ENCODE peak calls at places on chromosomes 1 and 21, in five cellular contexts. One of them, this sample, is unnamed.

GRCh38 chr1:63877816-63878215 is 104.0 kb downstream of the ROR1 start:
- DNase-seq in fibroblast of lung: peak
- DNase-seq in upper lobe of right lung: peak
- DNase-seq in CD4-positive, alpha-beta memory T cell: no peak
- DNase-seq in neural progenitor cell: no peak
- DNase-seq in this sample: peak

GRCh38 chr1:206799311-206799710 is 27.0 kb upstream of the IL10 start:
- DNase-seq in fibroblast of lung: no peak
- DNase-seq in upper lobe of right lung: no peak
- DNase-seq in CD4-positive, alpha-beta memory T cell: no peak
- DNase-seq in neural progenitor cell: no peak
- DNase-seq in this sample: no peak

GRCh38 chr1:52669696-52670095 is 28.5 kb downstream of the COA7 start:
- DNase-seq in fibroblast of lung: no peak
- DNase-seq in upper lobe of right lung: no peak
- DNase-seq in CD4-positive, alpha-beta memory T cell: no peak
- DNase-seq in neural progenitor cell: no peak
- DNase-seq in this sample: peak

GRCh38 chr1:212680691-212681090 is 18.9 kb downstream of the BATF3 start:
- DNase-seq in fibroblast of lung: no peak
- DNase-seq in upper lobe of right lung: no peak
- DNase-seq in CD4-positive, alpha-beta memory T cell: no peak
- DNase-seq in neural progenitor cell: no peak
- DNase-seq in this sample: no peak

GRCh38 chr1:85019989-85020388 is 23.1 kb upstream of the MCOLN2 start:
- DNase-seq in fibroblast of lung: no peak
- DNase-seq in upper lobe of right lung: no peak
- DNase-seq in CD4-positive, alpha-beta memory T cell: no peak
- DNase-seq in neural progenitor cell: no peak
- DNase-seq in this sample: no peak

GRCh38 chr1:234957330-234958065 is 171.1 kb downstream of the TOMM20 start:
- DNase-seq in fibroblast of lung: peak
- DNase-seq in upper lobe of right lung: no peak
- DNase-seq in CD4-positive, alpha-beta memory T cell: no peak
- DNase-seq in neural progenitor cell: peak
- DNase-seq in this sample: no peak

GRCh38 chr1:230807551-230808267 is 60.5 kb downstream of the CAPN9 start:
- DNase-seq in fibroblast of lung: no peak
- DNase-seq in upper lobe of right lung: no peak
- DNase-seq in CD4-positive, alpha-beta memory T cell: no peak
- DNase-seq in neural progenitor cell: no peak
- DNase-seq in this sample: no peak

GRCh38 chr1:119779869-119780356 is 11.2 kb upstream of the HMGCS2 start:
- DNase-seq in fibroblast of lung: peak
- DNase-seq in upper lobe of right lung: peak
- DNase-seq in CD4-positive, alpha-beta memory T cell: no peak
- DNase-seq in neural progenitor cell: no peak
- DNase-seq in this sample: no peak

GRCh38 chr21:17388226-17388625 is 124.6 kb upstream of the CXADR start:
- DNase-seq in fibroblast of lung: no peak
- DNase-seq in upper lobe of right lung: no peak
- DNase-seq in CD4-positive, alpha-beta memory T cell: no peak
- DNase-seq in neural progenitor cell: no peak
- DNase-seq in this sample: no peak

GRCh38 chr1:37096523-37096922 is 62.2 kb upstream of the GRIK3 start:
- DNase-seq in fibroblast of lung: no peak
- DNase-seq in upper lobe of right lung: no peak
- DNase-seq in CD4-positive, alpha-beta memory T cell: no peak
- DNase-seq in neural progenitor cell: peak
- DNase-seq in this sample: no peak

GRCh38 chr1:63317007-63317813 is 5.2 kb upstream of the FOXD3 start:
- DNase-seq in fibroblast of lung: peak
- DNase-seq in upper lobe of right lung: peak
- DNase-seq in CD4-positive, alpha-beta memory T cell: no peak
- DNase-seq in neural progenitor cell: peak
- DNase-seq in this sample: peak

GRCh38 chr1:87678221-87678715 is 349.6 kb downstream of the LMO4 start:
- DNase-seq in fibroblast of lung: no peak
- DNase-seq in upper lobe of right lung: no peak
- DNase-seq in CD4-positive, alpha-beta memory T cell: no peak
- DNase-seq in neural progenitor cell: no peak
- DNase-seq in this sample: no peak

GRCh38 chr1:18881642-18882431 is 20.5 kb downstream of the ALDH4A1 start:
- DNase-seq in fibroblast of lung: no peak
- DNase-seq in upper lobe of right lung: no peak
- DNase-seq in CD4-positive, alpha-beta memory T cell: no peak
- DNase-seq in neural progenitor cell: no peak
- DNase-seq in this sample: no peak

GRCh38 chr1:87410771-87411170 is 82.1 kb downstream of the LMO4 start:
- DNase-seq in fibroblast of lung: peak
- DNase-seq in upper lobe of right lung: no peak
- DNase-seq in CD4-positive, alpha-beta memory T cell: no peak
- DNase-seq in neural progenitor cell: no peak
- DNase-seq in this sample: no peak

GRCh38 chr1:111903858-111904449 is 85.5 kb downstream of the KCND3 start:
- DNase-seq in fibroblast of lung: no peak
- DNase-seq in upper lobe of right lung: no peak
- DNase-seq in CD4-positive, alpha-beta memory T cell: no peak
- DNase-seq in neural progenitor cell: peak
- DNase-seq in this sample: no peak

GRCh38 chr21:44653123-44653522 is 1.3 kb downstream of the KRTAP12-4 start:
- DNase-seq in fibroblast of lung: no peak
- DNase-seq in upper lobe of right lung: no peak
- DNase-seq in CD4-positive, alpha-beta memory T cell: no peak
- DNase-seq in neural progenitor cell: no peak
- DNase-seq in this sample: no peak

GRCh38 chr1:234089396-234089795 is 184.9 kb downstream of the SLC35F3 start:
- DNase-seq in fibroblast of lung: no peak
- DNase-seq in upper lobe of right lung: no peak
- DNase-seq in CD4-positive, alpha-beta memory T cell: no peak
- DNase-seq in neural progenitor cell: peak
- DNase-seq in this sample: no peak

GRCh38 chr1:109541102-109541501 is 1.4 kb downstream of the GPR61 start:
- DNase-seq in fibroblast of lung: no peak
- DNase-seq in upper lobe of right lung: no peak
- DNase-seq in CD4-positive, alpha-beta memory T cell: no peak
- DNase-seq in neural progenitor cell: no peak
- DNase-seq in this sample: no peak

GRCh38 chr1:88878731-88879130 is 12.6 kb downstream of the GTF2B start:
- DNase-seq in fibroblast of lung: no peak
- DNase-seq in upper lobe of right lung: no peak
- DNase-seq in CD4-positive, alpha-beta memory T cell: no peak
- DNase-seq in neural progenitor cell: no peak
- DNase-seq in this sample: no peak

GRCh38 chr1:191886977-191887376 is 271.3 kb upstream of the RGS18 start:
- DNase-seq in fibroblast of lung: peak
- DNase-seq in upper lobe of right lung: no peak
- DNase-seq in CD4-positive, alpha-beta memory T cell: no peak
- DNase-seq in neural progenitor cell: no peak
- DNase-seq in this sample: no peak

GRCh38 chr1:16013220-16013907 is 4.5 kb downstream of the HSPB7 start:
- DNase-seq in fibroblast of lung: peak
- DNase-seq in upper lobe of right lung: no peak
- DNase-seq in CD4-positive, alpha-beta memory T cell: no peak
- DNase-seq in neural progenitor cell: peak
- DNase-seq in this sample: peak

GRCh38 chr1:62045579-62045978 is 149.1 kb upstream of the L1TD1 start:
- DNase-seq in fibroblast of lung: no peak
- DNase-seq in upper lobe of right lung: no peak
- DNase-seq in CD4-positive, alpha-beta memory T cell: no peak
- DNase-seq in neural progenitor cell: no peak
- DNase-seq in this sample: no peak

GRCh38 chr1:40736085-40736531 is 44.6 kb downstream of the NFYC start:
- DNase-seq in fibroblast of lung: peak
- DNase-seq in upper lobe of right lung: no peak
- DNase-seq in CD4-positive, alpha-beta memory T cell: no peak
- DNase-seq in neural progenitor cell: peak
- DNase-seq in this sample: peak

GRCh38 chr1:178371236-178371635 is 125.5 kb downstream of the CLEC20A start:
- DNase-seq in fibroblast of lung: peak
- DNase-seq in upper lobe of right lung: no peak
- DNase-seq in CD4-positive, alpha-beta memory T cell: no peak
- DNase-seq in neural progenitor cell: peak
- DNase-seq in this sample: peak

GRCh38 chr21:42313501-42313969 is 1.7 kb downstream of the TFF3 start:
- DNase-seq in fibroblast of lung: no peak
- DNase-seq in upper lobe of right lung: peak
- DNase-seq in CD4-positive, alpha-beta memory T cell: no peak
- DNase-seq in neural progenitor cell: peak
- DNase-seq in this sample: no peak

GRCh38 chr1:222105393-222105737 is 363.5 kb upstream of the DUSP10 start:
- DNase-seq in fibroblast of lung: no peak
- DNase-seq in upper lobe of right lung: no peak
- DNase-seq in CD4-positive, alpha-beta memory T cell: no peak
- DNase-seq in neural progenitor cell: no peak
- DNase-seq in this sample: no peak

GRCh38 chr1:238772321-238772720 is 614.0 kb upstream of the CHRM3 start:
- DNase-seq in fibroblast of lung: no peak
- DNase-seq in upper lobe of right lung: no peak
- DNase-seq in CD4-positive, alpha-beta memory T cell: no peak
- DNase-seq in neural progenitor cell: no peak
- DNase-seq in this sample: no peak

GRCh38 chr1:59673575-59674467 is 140.9 kb upstream of the HOOK1 start:
- DNase-seq in fibroblast of lung: no peak
- DNase-seq in upper lobe of right lung: peak
- DNase-seq in CD4-positive, alpha-beta memory T cell: no peak
- DNase-seq in neural progenitor cell: no peak
- DNase-seq in this sample: no peak

GRCh38 chr1:184686540-184686939 is 68.1 kb downstream of the EDEM3 start:
- DNase-seq in fibroblast of lung: peak
- DNase-seq in upper lobe of right lung: no peak
- DNase-seq in CD4-positive, alpha-beta memory T cell: no peak
- DNase-seq in neural progenitor cell: no peak
- DNase-seq in this sample: no peak

GRCh38 chr1:29674625-29675326 is 438.5 kb downstream of the PTPRU start:
- DNase-seq in fibroblast of lung: no peak
- DNase-seq in upper lobe of right lung: peak
- DNase-seq in CD4-positive, alpha-beta memory T cell: no peak
- DNase-seq in neural progenitor cell: no peak
- DNase-seq in this sample: no peak

GRCh38 chr1:160376525-160377131 is 9.8 kb downstream of the NHLH1 start:
- DNase-seq in fibroblast of lung: peak
- DNase-seq in upper lobe of right lung: no peak
- DNase-seq in CD4-positive, alpha-beta memory T cell: peak
- DNase-seq in neural progenitor cell: peak
- DNase-seq in this sample: peak

GRCh38 chr1:5985250-5985649 is 7.0 kb downstream of the NPHP4 start:
- DNase-seq in fibroblast of lung: no peak
- DNase-seq in upper lobe of right lung: peak
- DNase-seq in CD4-positive, alpha-beta memory T cell: no peak
- DNase-seq in neural progenitor cell: no peak
- DNase-seq in this sample: no peak

GRCh38 chr1:153404768-153405167 is 11.6 kb upstream of the S100A7A start:
- DNase-seq in fibroblast of lung: no peak
- DNase-seq in upper lobe of right lung: peak
- DNase-seq in CD4-positive, alpha-beta memory T cell: peak
- DNase-seq in neural progenitor cell: peak
- DNase-seq in this sample: no peak

GRCh38 chr1:111366256-111366655 is 61.3 kb downstream of the OVGP1 start:
- DNase-seq in fibroblast of lung: peak
- DNase-seq in upper lobe of right lung: no peak
- DNase-seq in CD4-positive, alpha-beta memory T cell: no peak
- DNase-seq in neural progenitor cell: no peak
- DNase-seq in this sample: peak

GRCh38 chr1:147834189-147834588 is 68.4 kb upstream of the GJA8 start:
- DNase-seq in fibroblast of lung: no peak
- DNase-seq in upper lobe of right lung: no peak
- DNase-seq in CD4-positive, alpha-beta memory T cell: peak
- DNase-seq in neural progenitor cell: no peak
- DNase-seq in this sample: no peak

GRCh38 chr1:147837129-147837776 is 65.3 kb upstream of the GJA8 start:
- DNase-seq in fibroblast of lung: no peak
- DNase-seq in upper lobe of right lung: no peak
- DNase-seq in CD4-positive, alpha-beta memory T cell: no peak
- DNase-seq in neural progenitor cell: peak
- DNase-seq in this sample: no peak

GRCh38 chr1:147834810-147835209 is 67.8 kb upstream of the GJA8 start:
- DNase-seq in fibroblast of lung: no peak
- DNase-seq in upper lobe of right lung: no peak
- DNase-seq in CD4-positive, alpha-beta memory T cell: no peak
- DNase-seq in neural progenitor cell: no peak
- DNase-seq in this sample: no peak

GRCh38 chr1:147837845-147838363 is 64.7 kb upstream of the GJA8 start:
- DNase-seq in fibroblast of lung: no peak
- DNase-seq in upper lobe of right lung: no peak
- DNase-seq in CD4-positive, alpha-beta memory T cell: no peak
- DNase-seq in neural progenitor cell: no peak
- DNase-seq in this sample: no peak

GRCh38 chr1:147833231-147833840 is 69.3 kb upstream of the GJA8 start:
- DNase-seq in fibroblast of lung: no peak
- DNase-seq in upper lobe of right lung: no peak
- DNase-seq in CD4-positive, alpha-beta memory T cell: no peak
- DNase-seq in neural progenitor cell: no peak
- DNase-seq in this sample: no peak
- H3K27ac ChIP-seq in fibroblast of lung: no peak
- H3K27ac ChIP-seq in upper lobe of right lung: no peak
- H3K27ac ChIP-seq in CD4-positive, alpha-beta memory T cell: no peak
- H3K27ac ChIP-seq in neural progenitor cell: no peak
- H3K27ac ChIP-seq in this sample: no peak

GRCh38 chr1:198677027-198677426 is 38.2 kb downstream of the PTPRC start:
- DNase-seq in fibroblast of lung: no peak
- DNase-seq in upper lobe of right lung: no peak
- DNase-seq in CD4-positive, alpha-beta memory T cell: no peak
- DNase-seq in neural progenitor cell: no peak
- DNase-seq in this sample: no peak
- H3K4me3 ChIP-seq in fibroblast of lung: no peak
- H3K4me3 ChIP-seq in upper lobe of right lung: no peak
- H3K4me3 ChIP-seq in CD4-positive, alpha-beta memory T cell: peak
- H3K4me3 ChIP-seq in neural progenitor cell: no peak
- H3K4me3 ChIP-seq in this sample: no peak

DNA sequence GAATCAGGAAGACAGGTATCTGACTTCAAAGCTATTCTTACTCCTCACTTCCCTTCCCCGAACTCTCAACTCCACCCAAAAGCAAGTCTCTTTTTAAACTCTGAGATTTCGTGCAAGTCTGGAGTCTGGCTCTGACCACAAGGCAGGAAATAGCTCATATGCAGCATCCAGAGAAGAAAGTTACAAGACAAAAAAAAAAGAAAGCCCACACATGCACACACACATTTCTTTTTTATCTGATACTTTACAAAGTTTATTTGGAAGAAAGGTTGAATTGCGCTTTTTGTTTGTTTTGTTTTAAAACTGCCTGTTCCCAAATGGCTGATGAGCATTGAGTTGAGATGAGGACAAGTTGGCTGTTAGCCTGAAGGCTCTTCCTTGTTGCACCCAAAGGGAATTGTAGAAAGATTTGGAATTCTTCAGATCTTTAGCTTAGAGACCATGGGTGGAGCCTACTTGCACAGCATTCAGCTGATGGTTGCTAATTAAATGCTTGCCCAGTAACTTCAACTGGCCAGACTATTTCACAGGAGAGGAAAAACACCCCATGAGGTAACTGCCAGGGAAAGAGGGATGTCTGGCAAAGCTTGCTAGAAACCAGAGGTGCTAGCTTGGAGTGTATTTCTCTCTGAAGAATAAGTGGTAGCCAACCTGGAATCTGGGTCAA is 490.3 kb downstream of the TTLL7 start:
- DNase-seq in fibroblast of lung: peak
- DNase-seq in upper lobe of right lung: no peak
- DNase-seq in CD4-positive, alpha-beta memory T cell: peak
- DNase-seq in neural progenitor cell: no peak
- DNase-seq in this sample: peak
- H3K27ac ChIP-seq in fibroblast of lung: no peak
- H3K27ac ChIP-seq in upper lobe of right lung: peak
- H3K27ac ChIP-seq in CD4-positive, alpha-beta memory T cell: peak
- H3K27ac ChIP-seq in neural progenitor cell: no peak
- H3K27ac ChIP-seq in this sample: no peak

GRCh38 chr1:156689960-156690672 is 12.9 kb upstream of the NES start:
- DNase-seq in fibroblast of lung: no peak
- DNase-seq in upper lobe of right lung: no peak
- DNase-seq in CD4-positive, alpha-beta memory T cell: no peak
- DNase-seq in neural progenitor cell: peak
- DNase-seq in this sample: no peak
- H3K4me3 ChIP-seq in fibroblast of lung: peak
- H3K4me3 ChIP-seq in upper lobe of right lung: no peak
- H3K4me3 ChIP-seq in CD4-positive, alpha-beta memory T cell: no peak
- H3K4me3 ChIP-seq in neural progenitor cell: peak
- H3K4me3 ChIP-seq in this sample: no peak